ENCODE peak calls at places on chromosomes 6 and 20, in nine cellular contexts. C is esophagus muscularis mucosa, T is upper lobe of right lung, Z is IMR-90, H is astrocyte, J is fibroblast of pulmonary artery, A is lower lobe of right lung, O is AG10803, I is tibial artery. G is an unnamed sample.

GRCh38 chr20:24836900-24837299 is 112.2 kb upstream of the CST7 start:
- DNase-seq in T (no peak), O (no peak), Z (no peak), J (no peak), C (no peak), H (no peak), A (no peak), I (no peak), G (no peak)

GRCh38 chr6:137823826-137824501 is 43.1 kb upstream of the TNFAIP3 start:
- DNase-seq in T (no peak), J (peak), A (no peak), C (no peak), H (peak), I (peak), O (peak), Z (peak), G (no peak)

GRCh38 chr6:31663961-31664789 is 622 bp downstream of the GPANK1 start:
- DNase-seq in J (peak), A (no peak), C (no peak), T (no peak), O (peak), I (peak), Z (peak), H (peak), G (peak)

GRCh38 chr6:73516712-73517489 is 3.9 kb downstream of the EEF1A1 start:
- DNase-seq in C (no peak), Z (peak), I (no peak), H (no peak), O (no peak), T (no peak), J (peak), A (no peak), G (peak)

GRCh38 chr20:32761417-32761830 is 761 bp upstream of the DNMT3B start:
- DNase-seq in Z (no peak), I (no peak), H (no peak), C (no peak), T (no peak), J (no peak), A (no peak), O (no peak), G (no peak)

GRCh38 chr6:144150673-144151009 is 324 bp downstream of the STX11 start:
- DNase-seq in A (peak), Z (peak), H (no peak), O (no peak), I (no peak), J (peak), T (peak), C (no peak), G (peak)

GRCh38 chr20:41170386-41171105 is 33.2 kb downstream of the PLCG1 start:
- DNase-seq in A (no peak), Z (no peak), J (no peak), C (no peak), H (no peak), I (peak), T (peak), O (no peak), G (no peak)

GRCh38 chr6:62974452-62974851 is 236.8 kb upstream of the FKBP1C start:
- DNase-seq in C (no peak), J (no peak), Z (no peak), H (no peak), T (no peak), I (no peak), A (no peak), O (no peak), G (no peak)

GRCh38 chr6:137487181-137487910 is 6.8 kb downstream of the OLIG3 start:
- DNase-seq in Z (no peak), T (no peak), I (no peak), C (peak), A (no peak), O (no peak), H (no peak), J (no peak), G (no peak)

GRCh38 chr6:166687538-166688259 is 60.6 kb upstream of the RPS6KA2 start:
- DNase-seq in C (no peak), I (no peak), H (no peak), J (no peak), A (no peak), Z (no peak), T (no peak), O (no peak), G (no peak)

GRCh38 chr20:49832632-49833327 is 20.2 kb downstream of the SLC9A8 start:
- DNase-seq in I (no peak), A (no peak), H (no peak), C (no peak), T (no peak), O (peak), J (peak), Z (peak), G (peak)

GRCh38 chr6:105042648-105043047 is 85.7 kb downstream of the LIN28B start:
- DNase-seq in I (no peak), A (no peak), H (no peak), O (no peak), J (no peak), C (no peak), Z (no peak), T (no peak), G (no peak)

GRCh38 chr6:26250806-26251075 is 114.3 kb upstream of the BTN3A2 start:
- DNase-seq in I (no peak), J (peak), A (no peak), O (no peak), Z (peak), H (no peak), T (no peak), C (no peak), G (no peak)

GRCh38 chr6:17950095-17950494 is 37.3 kb downstream of the KIF13A start:
- DNase-seq in O (no peak), I (no peak), A (no peak), C (no peak), H (no peak), Z (no peak), T (no peak), J (no peak), G (no peak)

GRCh38 chr6:138310294-138310693 is 67.4 kb upstream of the SMIM28 start:
- DNase-seq in O (no peak), I (no peak), J (peak), H (no peak), C (no peak), A (no peak), Z (no peak), T (no peak), G (peak)

GRCh38 chr6:106557837-106558236 is 71.5 kb downstream of the RTN4IP1 start:
- DNase-seq in A (no peak), Z (no peak), O (no peak), H (no peak), I (no peak), J (peak), C (no peak), T (no peak), G (peak)

GRCh38 chr20:48283470-48284110 is 498.3 kb upstream of the SULF2 start:
- DNase-seq in A (peak), C (no peak), H (peak), I (peak), Z (peak), T (peak), J (peak), O (peak), G (peak)

GRCh38 chr20:46270977-46271744 is 37.1 kb downstream of the CDH22 start:
- DNase-seq in Z (no peak), T (no peak), C (no peak), A (no peak), H (no peak), I (no peak), O (no peak), J (no peak), G (no peak)

GRCh38 chr6:18147160-18147559 is 7.7 kb downstream of the TPMT start:
- DNase-seq in J (peak), O (peak), H (peak), T (no peak), A (no peak), Z (peak), I (no peak), C (no peak), G (peak)

GRCh38 chr20:14712302-14712739 is 374.9 kb upstream of the FLRT3 start:
- DNase-seq in A (no peak), I (no peak), T (no peak), O (peak), Z (peak), C (no peak), H (peak), J (peak), G (peak)

GRCh38 chr6:139427199-139427598 is 52.8 kb upstream of the CITED2 start:
- DNase-seq in I (no peak), Z (no peak), A (no peak), C (no peak), J (no peak), T (no peak), O (no peak), H (no peak), G (no peak)

GRCh38 chr20:59806578-59806975 is 126.9 kb downstream of the SYCP2 start:
- DNase-seq in C (peak), T (no peak), O (no peak), I (no peak), J (no peak), Z (no peak), A (no peak), H (no peak), G (no peak)

GRCh38 chr6:29887819-29888581 is 54.3 kb upstream of the HLA-A start:
- DNase-seq in I (peak), C (no peak), Z (peak), H (no peak), O (peak), T (peak), J (peak), A (peak), G (peak)

GRCh38 chr6:70270287-70271005 is 32.4 kb downstream of the COL9A1 start:
- DNase-seq in H (no peak), J (no peak), O (no peak), A (no peak), T (no peak), C (no peak), Z (no peak), I (no peak), G (no peak)

GRCh38 chr20:62743777-62744317 is 35.2 kb downstream of the NTSR1 start:
- DNase-seq in J (no peak), A (peak), Z (no peak), H (no peak), O (no peak), T (peak), C (no peak), I (no peak), G (no peak)

GRCh38 chr6:28295326-28295725 is 14.0 kb downstream of the PGBD1 start:
- DNase-seq in T (no peak), C (no peak), O (no peak), I (no peak), J (no peak), Z (no peak), H (no peak), A (no peak), G (no peak)

GRCh38 chr6:18362058-18362561 is 25.0 kb upstream of the RNF144B start:
- DNase-seq in T (no peak), J (peak), I (no peak), H (peak), A (no peak), C (peak), Z (peak), O (peak), G (peak)

GRCh38 chr6:138724015-138724414 is 49.6 kb upstream of the CCDC28A start:
- DNase-seq in J (peak), H (peak), Z (no peak), T (no peak), O (peak), I (peak), C (no peak), A (peak), G (no peak)

GRCh38 chr6:33806795-33807194 is 3.0 kb upstream of the MLN start:
- DNase-seq in A (no peak), Z (no peak), H (no peak), T (no peak), C (no peak), I (no peak), O (no peak), J (no peak), G (no peak)

GRCh38 chr20:61340157-61340556 is 88.1 kb downstream of the CDH4 start:
- DNase-seq in H (no peak), I (no peak), O (no peak), Z (no peak), J (no peak), A (no peak), C (no peak), T (no peak), G (no peak)

GRCh38 chr6:90216081-90216977 is 80.3 kb downstream of the BACH2 start:
- DNase-seq in O (peak), A (peak), J (no peak), I (peak), Z (peak), C (peak), H (peak), T (no peak), G (no peak)

GRCh38 chr6:28794175-28795002 is 129.4 kb downstream of the TRIM27 start:
- DNase-seq in O (peak), A (no peak), H (peak), Z (peak), T (no peak), I (no peak), J (peak), C (no peak), G (peak)

GRCh38 chr20:8431538-8432434 is 299.7 kb downstream of the PLCB1 start:
- DNase-seq in I (no peak), Z (no peak), T (peak), C (no peak), J (peak), O (no peak), A (no peak), H (no peak), G (no peak)

GRCh38 chr20:6718660-6719059 is 48.8 kb upstream of the BMP2 start:
- DNase-seq in I (no peak), C (no peak), A (no peak), H (no peak), T (no peak), O (no peak), J (peak), Z (no peak), G (peak)

GRCh38 chr6:147209762-147210449 is 5.7 kb downstream of the STXBP5 start:
- DNase-seq in H (no peak), T (no peak), A (no peak), J (no peak), I (no peak), O (no peak), Z (no peak), C (no peak), G (no peak)

GRCh38 chr6:147207851-147208754 is 3.9 kb downstream of the STXBP5 start:
- DNase-seq in O (no peak), Z (peak), H (peak), T (no peak), A (no peak), J (no peak), C (no peak), I (no peak), G (no peak)

GRCh38 chr6:147204843-147205311 is 660 bp downstream of the STXBP5 start:
- DNase-seq in A (no peak), I (no peak), T (no peak), H (peak), Z (peak), J (no peak), O (no peak), C (no peak), G (peak)

GRCh38 chr6:147205690-147206600 is 1.7 kb downstream of the STXBP5 start:
- DNase-seq in O (peak), I (no peak), J (peak), A (no peak), T (no peak), C (no peak), Z (peak), H (peak), G (no peak)

DNA sequence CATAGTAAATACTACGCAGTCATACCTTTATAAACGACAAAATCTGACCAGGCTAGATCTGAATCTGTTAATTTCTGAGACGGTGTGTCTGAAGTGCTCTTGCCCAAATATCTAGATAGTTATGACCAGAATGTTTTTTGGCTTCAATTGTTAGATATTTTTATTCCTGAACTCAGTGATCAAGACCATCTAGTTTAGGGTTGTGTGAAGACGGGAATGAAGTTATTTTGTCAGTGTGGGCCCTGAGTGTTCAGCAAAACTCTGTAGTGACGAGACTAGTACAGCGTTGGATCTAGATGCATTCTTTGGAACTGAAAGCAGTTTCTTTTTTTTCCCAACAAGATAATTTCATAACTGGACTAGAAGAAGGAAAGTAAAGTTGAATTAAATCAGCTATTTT is 3.1 kb downstream of the STXBP5 start:
- DNase-seq in O (peak), A (no peak), I (no peak), H (no peak), T (no peak), Z (no peak), C (no peak), J (peak), G (no peak)
- H3K4me3 ChIP-seq in O (peak), A (no peak), I (peak), H (no peak), T (peak), Z (no peak), C (peak), J (peak), G (no peak)

DNA sequence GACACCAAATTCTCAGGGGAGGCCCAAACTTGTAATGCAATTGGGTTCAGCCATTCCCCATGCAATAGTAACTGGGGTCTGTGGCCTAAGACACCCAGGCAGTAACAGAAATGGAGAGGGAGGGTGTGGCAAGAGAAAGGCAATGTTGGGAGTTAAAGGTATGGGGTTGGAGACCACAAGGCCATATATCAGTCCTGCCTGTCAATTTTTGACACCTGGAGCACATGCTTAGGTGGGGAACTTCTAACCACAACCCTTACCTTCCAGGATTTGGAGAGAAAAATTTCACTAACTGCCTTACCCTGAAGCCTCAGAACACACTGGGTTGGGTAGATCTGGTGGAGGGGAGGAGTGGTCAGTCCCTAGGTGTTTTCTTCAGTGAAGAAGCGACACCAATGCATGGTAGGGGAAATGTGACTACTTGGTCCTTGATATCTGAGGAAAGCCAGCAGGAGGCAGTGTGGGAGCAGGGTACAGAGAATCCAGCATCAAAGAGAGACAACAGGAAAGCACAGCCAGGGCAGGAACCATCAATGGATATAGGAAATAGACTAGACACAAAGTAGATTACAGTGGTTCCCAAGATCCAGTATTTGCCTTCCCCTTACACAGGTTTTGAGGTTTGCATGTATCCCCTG is 6.8 kb upstream of the USP49 start:
- DNase-seq in O (no peak), Z (peak), C (no peak), J (peak), T (no peak), I (no peak), A (no peak), H (no peak), G (no peak)
- TF ChIP-seq CTCF in O (peak), Z (peak), C (peak), J (peak), T (peak), I (no peak), A (peak), H (no peak), G (peak)

GRCh38 chr20:9516658-9516987 is 2.2 kb downstream of the LAMP5 start:
- DNase-seq in J (no peak), A (no peak), O (no peak), I (no peak), T (no peak), C (peak), H (no peak), Z (no peak), G (no peak)
- H3K4me3 ChIP-seq in J (no peak), A (peak), O (no peak), I (no peak), T (peak), C (no peak), H (no peak), Z (no peak), G (no peak)

GRCh38 chr20:1779567-1779966 is 115.6 kb upstream of the SIRPA start:
- DNase-seq in O (no peak), A (no peak), Z (no peak), J (no peak), I (no peak), H (no peak), T (no peak), C (no peak), G (no peak)

GRCh38 chr20:1775117-1775516 is 117.5 kb upstream of the SIRPG start:
- DNase-seq in I (no peak), C (no peak), O (peak), T (no peak), A (no peak), J (peak), Z (peak), H (peak), G (peak)

GRCh38 chr20:1776608-1777475 is 118.4 kb upstream of the SIRPA start:
- DNase-seq in I (peak), T (peak), O (peak), H (peak), C (peak), A (peak), J (peak), Z (peak), G (peak)

GRCh38 chr20:1774479-1774878 is 116.9 kb upstream of the SIRPG start:
- DNase-seq in Z (no peak), J (no peak), O (no peak), T (no peak), C (no peak), I (no peak), H (no peak), A (no peak), G (no peak)

DNA sequence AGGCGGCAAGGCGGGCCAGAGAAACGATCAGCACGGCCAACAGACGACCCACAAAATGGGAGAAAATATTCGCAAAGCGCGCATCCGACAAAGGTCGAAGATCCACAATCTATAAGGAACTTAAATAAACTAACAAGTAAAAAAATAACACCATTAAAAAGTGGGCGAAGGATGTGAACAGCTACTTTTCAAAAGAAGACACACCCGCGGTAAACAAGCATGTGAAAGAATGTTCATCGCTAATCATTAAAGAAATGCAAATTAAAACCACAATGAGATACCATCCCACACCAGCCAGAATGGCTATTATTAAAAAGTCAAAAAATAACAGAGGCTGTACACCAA is 117.8 kb upstream of the SIRPA start:
- DNase-seq in H (no peak), T (no peak), A (no peak), J (no peak), I (no peak), O (no peak), C (no peak), Z (no peak), G (no peak)
- TF ChIP-seq CTCF in H (no peak), T (no peak), A (no peak), J (no peak), I (no peak), O (no peak), C (no peak), Z (no peak), G (no peak)

DNA sequence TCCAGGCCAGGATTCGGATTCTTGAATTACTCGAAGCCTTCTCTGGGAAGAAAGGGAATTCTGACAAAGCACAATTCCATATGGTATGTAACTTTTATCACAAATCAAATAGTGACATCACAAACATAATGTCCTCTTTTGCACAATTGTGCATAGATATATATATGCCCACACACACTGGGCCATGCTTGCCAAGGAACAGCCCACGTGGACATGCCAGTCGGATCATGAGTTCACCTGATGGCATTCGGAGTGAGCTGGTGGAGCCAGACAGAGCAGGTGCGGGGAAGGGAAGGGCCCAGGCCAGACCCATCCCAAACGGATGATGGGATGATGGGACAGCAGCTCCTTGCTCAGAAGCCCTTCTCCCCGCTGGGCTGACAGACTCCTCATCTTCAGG is 108.6 kb upstream of the RAB32 start:
- DNase-seq in T (no peak), I (no peak), A (no peak), C (no peak), O (no peak), H (no peak), J (no peak), Z (no peak), G (no peak)
- H3K4me3 ChIP-seq in T (no peak), I (peak), A (peak), C (peak), O (no peak), H (no peak), J (no peak), Z (no peak), G (no peak)

DNA sequence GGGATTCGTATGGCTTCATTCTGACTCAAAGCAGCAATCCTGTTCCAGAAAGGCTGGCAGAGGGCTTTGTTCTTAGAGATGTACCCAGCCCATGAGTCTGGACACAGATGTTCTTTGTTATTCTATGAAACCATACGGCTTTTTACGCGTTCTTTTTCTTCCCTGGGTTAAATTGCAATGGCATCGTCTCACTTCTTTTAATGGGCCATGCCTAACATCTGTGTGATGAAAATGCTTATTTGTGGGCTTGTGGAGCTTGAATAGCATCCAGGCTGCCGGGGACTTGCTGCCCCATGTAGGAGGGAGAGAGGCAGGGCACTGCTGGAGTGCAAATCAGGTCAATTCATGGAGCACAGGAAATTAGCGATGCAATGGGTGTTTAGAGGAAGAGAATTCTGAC is 19.4 kb downstream of the FAM50B start:
- DNase-seq in O (peak), A (no peak), J (no peak), I (no peak), H (peak), C (no peak), T (no peak), Z (peak), G (no peak)
- TF ChIP-seq CTCF in O (peak), A (no peak), J (no peak), I (no peak), H (no peak), C (no peak), T (no peak), Z (no peak), G (no peak)

G was measured in bronchial epithelial cell.